ENCODE peak calls at places on chromosomes 11 and 22, in four cellular contexts. One of them, this sample, is unnamed.

GRCh38 chr11:68780829-68781228 is 29.5 kb upstream of the TESMIN start:
- ATAC-seq in gastrocnemius medialis: no peak
- ATAC-seq in heart left ventricle: peak; percentile 79
- ATAC-seq in activated naive CD4-positive, alpha-beta T cell treated with anti-CD3 and anti-CD28 coated beads, Interleukin-2, amount 50 U/mL, for 72 hours: peak; percentile 18
- ATAC-seq in this sample: peak; percentile 44

GRCh38 chr11:115674176-115674575 is 170.0 kb upstream of the CADM1 start:
- ATAC-seq in gastrocnemius medialis: no peak
- ATAC-seq in heart left ventricle: no peak
- ATAC-seq in activated naive CD4-positive, alpha-beta T cell treated with anti-CD3 and anti-CD28 coated beads, Interleukin-2, amount 50 U/mL, for 72 hours: no peak
- ATAC-seq in this sample: no peak

GRCh38 chr22:43823353-43823908 is 11.3 kb upstream of the EFCAB6 start:
- ATAC-seq in gastrocnemius medialis: no peak
- ATAC-seq in heart left ventricle: no peak
- ATAC-seq in activated naive CD4-positive, alpha-beta T cell treated with anti-CD3 and anti-CD28 coated beads, Interleukin-2, amount 50 U/mL, for 72 hours: no peak
- ATAC-seq in this sample: no peak

GRCh38 chr11:59615132-59615636 is 390 bp downstream of the OSBP start:
- ATAC-seq in gastrocnemius medialis: peak; percentile 0
- ATAC-seq in heart left ventricle: no peak
- ATAC-seq in activated naive CD4-positive, alpha-beta T cell treated with anti-CD3 and anti-CD28 coated beads, Interleukin-2, amount 50 U/mL, for 72 hours: peak; percentile 7
- ATAC-seq in this sample: no peak

GRCh38 chr11:9639985-9640384 is 23.9 kb upstream of the SWAP70 start:
- ATAC-seq in gastrocnemius medialis: no peak
- ATAC-seq in heart left ventricle: peak; percentile 48
- ATAC-seq in activated naive CD4-positive, alpha-beta T cell treated with anti-CD3 and anti-CD28 coated beads, Interleukin-2, amount 50 U/mL, for 72 hours: no peak
- ATAC-seq in this sample: no peak

GRCh38 chr22:40329466-40329865 is 16.8 kb upstream of the ADSL start:
- ATAC-seq in gastrocnemius medialis: no peak
- ATAC-seq in heart left ventricle: no peak
- ATAC-seq in activated naive CD4-positive, alpha-beta T cell treated with anti-CD3 and anti-CD28 coated beads, Interleukin-2, amount 50 U/mL, for 72 hours: no peak
- ATAC-seq in this sample: no peak

GRCh38 chr22:36198936-36199616 is 2.5 kb downstream of the APOL4 start:
- ATAC-seq in gastrocnemius medialis: peak; percentile 23
- ATAC-seq in heart left ventricle: no peak
- ATAC-seq in activated naive CD4-positive, alpha-beta T cell treated with anti-CD3 and anti-CD28 coated beads, Interleukin-2, amount 50 U/mL, for 72 hours: no peak
- ATAC-seq in this sample: no peak

GRCh38 chr11:48177661-48178060 is 38.9 kb upstream of the OR4B1 start:
- ATAC-seq in gastrocnemius medialis: no peak
- ATAC-seq in heart left ventricle: peak; percentile 77
- ATAC-seq in activated naive CD4-positive, alpha-beta T cell treated with anti-CD3 and anti-CD28 coated beads, Interleukin-2, amount 50 U/mL, for 72 hours: no peak
- ATAC-seq in this sample: no peak

GRCh38 chr22:28904211-28904808 is 20.9 kb downstream of the ZNRF3 start:
- ATAC-seq in gastrocnemius medialis: peak; percentile 35
- ATAC-seq in heart left ventricle: peak; percentile 28
- ATAC-seq in activated naive CD4-positive, alpha-beta T cell treated with anti-CD3 and anti-CD28 coated beads, Interleukin-2, amount 50 U/mL, for 72 hours: no peak
- ATAC-seq in this sample: peak; percentile 56

GRCh38 chr11:65781152-65781961 is 581 bp upstream of the AP5B1 start:
- ATAC-seq in gastrocnemius medialis: peak; percentile 54
- ATAC-seq in heart left ventricle: peak; percentile 30
- ATAC-seq in activated naive CD4-positive, alpha-beta T cell treated with anti-CD3 and anti-CD28 coated beads, Interleukin-2, amount 50 U/mL, for 72 hours: no peak
- ATAC-seq in this sample: peak; percentile 13

GRCh38 chr11:19980957-19981669 is 179.2 kb downstream of the DBX1 start:
- ATAC-seq in gastrocnemius medialis: no peak
- ATAC-seq in heart left ventricle: peak; percentile 70
- ATAC-seq in activated naive CD4-positive, alpha-beta T cell treated with anti-CD3 and anti-CD28 coated beads, Interleukin-2, amount 50 U/mL, for 72 hours: no peak
- ATAC-seq in this sample: peak; percentile 28

GRCh38 chr11:85062626-85063025 is 564.5 kb downstream of the DLG2 start:
- ATAC-seq in gastrocnemius medialis: no peak
- ATAC-seq in heart left ventricle: no peak
- ATAC-seq in activated naive CD4-positive, alpha-beta T cell treated with anti-CD3 and anti-CD28 coated beads, Interleukin-2, amount 50 U/mL, for 72 hours: peak; percentile 58
- ATAC-seq in this sample: no peak

GRCh38 chr11:125941606-125942275 is 4.1 kb upstream of the VSIG10L2 start:
- ATAC-seq in gastrocnemius medialis: peak; percentile 62
- ATAC-seq in heart left ventricle: peak; percentile 77
- ATAC-seq in activated naive CD4-positive, alpha-beta T cell treated with anti-CD3 and anti-CD28 coated beads, Interleukin-2, amount 50 U/mL, for 72 hours: peak; percentile 87
- ATAC-seq in this sample: peak; percentile 84

GRCh38 chr22:35506259-35506570 is 34.4 kb upstream of the RASD2 start:
- ATAC-seq in gastrocnemius medialis: no peak
- ATAC-seq in heart left ventricle: no peak
- ATAC-seq in activated naive CD4-positive, alpha-beta T cell treated with anti-CD3 and anti-CD28 coated beads, Interleukin-2, amount 50 U/mL, for 72 hours: no peak
- ATAC-seq in this sample: no peak

GRCh38 chr11:98589975-98590374 is 430.8 kb upstream of the CNTN5 start:
- ATAC-seq in gastrocnemius medialis: no peak
- ATAC-seq in heart left ventricle: no peak
- ATAC-seq in activated naive CD4-positive, alpha-beta T cell treated with anti-CD3 and anti-CD28 coated beads, Interleukin-2, amount 50 U/mL, for 72 hours: no peak
- ATAC-seq in this sample: no peak

GRCh38 chr22:17152971-17153370 is 6.1 kb downstream of the HDHD5 start:
- ATAC-seq in gastrocnemius medialis: no peak
- ATAC-seq in heart left ventricle: peak; percentile 10
- ATAC-seq in activated naive CD4-positive, alpha-beta T cell treated with anti-CD3 and anti-CD28 coated beads, Interleukin-2, amount 50 U/mL, for 72 hours: no peak
- ATAC-seq in this sample: no peak

GRCh38 chr11:10868375-10868774 is 10.5 kb upstream of the ZBED5 start:
- ATAC-seq in gastrocnemius medialis: no peak
- ATAC-seq in heart left ventricle: peak; percentile 17
- ATAC-seq in activated naive CD4-positive, alpha-beta T cell treated with anti-CD3 and anti-CD28 coated beads, Interleukin-2, amount 50 U/mL, for 72 hours: peak; percentile 24
- ATAC-seq in this sample: no peak

GRCh38 chr11:106176817-106177216 is 99.4 kb downstream of the AASDHPPT start:
- ATAC-seq in gastrocnemius medialis: no peak
- ATAC-seq in heart left ventricle: no peak
- ATAC-seq in activated naive CD4-positive, alpha-beta T cell treated with anti-CD3 and anti-CD28 coated beads, Interleukin-2, amount 50 U/mL, for 72 hours: no peak
- ATAC-seq in this sample: no peak

GRCh38 chr11:3939651-3940190 is 84.3 kb downstream of the STIM1 start:
- ATAC-seq in gastrocnemius medialis: peak; percentile 31
- ATAC-seq in heart left ventricle: peak; percentile 46
- ATAC-seq in activated naive CD4-positive, alpha-beta T cell treated with anti-CD3 and anti-CD28 coated beads, Interleukin-2, amount 50 U/mL, for 72 hours: no peak
- ATAC-seq in this sample: peak; percentile 54

GRCh38 chr22:17339095-17339693 is 30.1 kb upstream of the CECR2 start:
- ATAC-seq in gastrocnemius medialis: peak; percentile 99
- ATAC-seq in heart left ventricle: peak; percentile 92
- ATAC-seq in activated naive CD4-positive, alpha-beta T cell treated with anti-CD3 and anti-CD28 coated beads, Interleukin-2, amount 50 U/mL, for 72 hours: no peak
- ATAC-seq in this sample: no peak

GRCh38 chr11:83024270-83024854 is 47.3 kb downstream of the RAB30 start:
- ATAC-seq in gastrocnemius medialis: no peak
- ATAC-seq in heart left ventricle: no peak
- ATAC-seq in activated naive CD4-positive, alpha-beta T cell treated with anti-CD3 and anti-CD28 coated beads, Interleukin-2, amount 50 U/mL, for 72 hours: peak; percentile 44
- ATAC-seq in this sample: no peak

GRCh38 chr11:46677991-46678740 is 22.3 kb downstream of the ARHGAP1 start:
- ATAC-seq in gastrocnemius medialis: no peak
- ATAC-seq in heart left ventricle: no peak
- ATAC-seq in activated naive CD4-positive, alpha-beta T cell treated with anti-CD3 and anti-CD28 coated beads, Interleukin-2, amount 50 U/mL, for 72 hours: no peak
- ATAC-seq in this sample: peak; percentile 8

GRCh38 chr11:57546869-57547518 is 9.6 kb downstream of the SMTNL1 start:
- ATAC-seq in gastrocnemius medialis: peak; percentile 61
- ATAC-seq in heart left ventricle: no peak
- ATAC-seq in activated naive CD4-positive, alpha-beta T cell treated with anti-CD3 and anti-CD28 coated beads, Interleukin-2, amount 50 U/mL, for 72 hours: peak; percentile 34
- ATAC-seq in this sample: peak; percentile 77

GRCh38 chr11:16973565-16973964 is 40.6 kb downstream of the PLEKHA7 start:
- ATAC-seq in gastrocnemius medialis: no peak
- ATAC-seq in heart left ventricle: no peak
- ATAC-seq in activated naive CD4-positive, alpha-beta T cell treated with anti-CD3 and anti-CD28 coated beads, Interleukin-2, amount 50 U/mL, for 72 hours: no peak
- ATAC-seq in this sample: no peak